ENCODE peak calls at places on chromosomes 7 and 10, in seven cellular contexts. One of them, this sample, is unnamed. For H3K4me1, the result is how much of the 10 kb centered on the place peaks cover.

GRCh38 chr7:42964849-42965805 is 33.0 kb downstream of the MRPL32 start:
- DNase-seq in hepatocyte: no peak
- DNase-seq in lung: no peak
- DNase-seq in SJSA1: no peak
- DNase-seq in naive thymus-derived CD4-positive, alpha-beta T cell: no peak
- DNase-seq in adrenal gland: no peak
- DNase-seq in K562: no peak
- DNase-seq in this sample: no peak

GRCh38 chr10:19817251-19818046 is 1.2 kb downstream of the PLXDC2 start:
- DNase-seq in K562: no peak
- DNase-seq in hepatocyte: peak
- DNase-seq in adrenal gland: no peak
- DNase-seq in naive thymus-derived CD4-positive, alpha-beta T cell: no peak
- DNase-seq in lung: no peak
- DNase-seq in SJSA1: no peak
- DNase-seq in this sample: no peak

GRCh38 chr7:96188623-96188991 is 133.3 kb downstream of the SLC25A13 start:
- DNase-seq in K562: no peak
- DNase-seq in naive thymus-derived CD4-positive, alpha-beta T cell: no peak
- DNase-seq in SJSA1: no peak
- DNase-seq in adrenal gland: no peak
- DNase-seq in lung: no peak
- DNase-seq in hepatocyte: no peak
- DNase-seq in this sample: no peak

GRCh38 chr10:46515402-46516192 is 40.9 kb downstream of the GPRIN2 start:
- DNase-seq in K562: no peak
- DNase-seq in lung: no peak
- DNase-seq in naive thymus-derived CD4-positive, alpha-beta T cell: no peak
- DNase-seq in SJSA1: peak
- DNase-seq in adrenal gland: peak
- DNase-seq in hepatocyte: no peak
- DNase-seq in this sample: no peak

GRCh38 chr7:151260471-151260870 is 12.0 kb upstream of the SMARCD3 start:
- DNase-seq in naive thymus-derived CD4-positive, alpha-beta T cell: no peak
- DNase-seq in hepatocyte: no peak
- DNase-seq in SJSA1: no peak
- DNase-seq in adrenal gland: no peak
- DNase-seq in lung: no peak
- DNase-seq in K562: no peak
- DNase-seq in this sample: no peak

GRCh38 chr10:103789771-103790201 is 65.6 kb downstream of the SH3PXD2A start:
- DNase-seq in SJSA1: no peak
- DNase-seq in adrenal gland: no peak
- DNase-seq in hepatocyte: peak
- DNase-seq in K562: no peak
- DNase-seq in naive thymus-derived CD4-positive, alpha-beta T cell: peak
- DNase-seq in lung: no peak
- DNase-seq in this sample: no peak

GRCh38 chr10:66307826-66308225 is 618.0 kb upstream of the LRRTM3 start:
- DNase-seq in hepatocyte: no peak
- DNase-seq in naive thymus-derived CD4-positive, alpha-beta T cell: no peak
- DNase-seq in SJSA1: no peak
- DNase-seq in K562: no peak
- DNase-seq in lung: no peak
- DNase-seq in adrenal gland: no peak
- DNase-seq in this sample: no peak

GRCh38 chr10:116665541-116666125 is 44.9 kb downstream of the PNLIPRP2 start:
- DNase-seq in naive thymus-derived CD4-positive, alpha-beta T cell: no peak
- DNase-seq in lung: no peak
- DNase-seq in K562: no peak
- DNase-seq in adrenal gland: peak
- DNase-seq in hepatocyte: no peak
- DNase-seq in SJSA1: no peak
- DNase-seq in this sample: no peak

GRCh38 chr7:94874036-94874745 is 33.2 kb upstream of the PPP1R9A start:
- DNase-seq in K562: no peak
- DNase-seq in naive thymus-derived CD4-positive, alpha-beta T cell: no peak
- DNase-seq in lung: no peak
- DNase-seq in hepatocyte: no peak
- DNase-seq in SJSA1: no peak
- DNase-seq in adrenal gland: no peak
- DNase-seq in this sample: no peak

GRCh38 chr10:97822261-97822687 is 27.4 kb upstream of the GOLGA7B start:
- DNase-seq in naive thymus-derived CD4-positive, alpha-beta T cell: no peak
- DNase-seq in K562: no peak
- DNase-seq in hepatocyte: no peak
- DNase-seq in adrenal gland: peak
- DNase-seq in SJSA1: no peak
- DNase-seq in lung: no peak
- DNase-seq in this sample: no peak

GRCh38 chr10:89468625-89469024 is 54.3 kb downstream of the IFIT5 start:
- DNase-seq in lung: no peak
- DNase-seq in hepatocyte: peak
- DNase-seq in K562: no peak
- DNase-seq in SJSA1: no peak
- DNase-seq in naive thymus-derived CD4-positive, alpha-beta T cell: no peak
- DNase-seq in adrenal gland: no peak
- DNase-seq in this sample: no peak

GRCh38 chr7:141754939-141755338 is 9.0 kb upstream of the TAS2R3 start:
- DNase-seq in lung: no peak
- DNase-seq in naive thymus-derived CD4-positive, alpha-beta T cell: peak
- DNase-seq in SJSA1: no peak
- DNase-seq in hepatocyte: peak
- DNase-seq in adrenal gland: no peak
- DNase-seq in K562: peak
- DNase-seq in this sample: peak

GRCh38 chr10:120460776-120461175 is 3.7 kb downstream of the PLPP4 start:
- DNase-seq in lung: peak
- DNase-seq in SJSA1: peak
- DNase-seq in hepatocyte: peak
- DNase-seq in naive thymus-derived CD4-positive, alpha-beta T cell: no peak
- DNase-seq in adrenal gland: no peak
- DNase-seq in K562: peak
- DNase-seq in this sample: no peak

GRCh38 chr10:123390332-123390731 is 236.1 kb downstream of the BUB3 start:
- DNase-seq in SJSA1: no peak
- DNase-seq in lung: no peak
- DNase-seq in K562: no peak
- DNase-seq in adrenal gland: no peak
- DNase-seq in hepatocyte: no peak
- DNase-seq in naive thymus-derived CD4-positive, alpha-beta T cell: no peak
- DNase-seq in this sample: no peak

GRCh38 chr7:143494622-143495021 is 16.9 kb downstream of the TAS2R41 start:
- DNase-seq in lung: no peak
- DNase-seq in SJSA1: no peak
- DNase-seq in hepatocyte: no peak
- DNase-seq in K562: no peak
- DNase-seq in adrenal gland: no peak
- DNase-seq in naive thymus-derived CD4-positive, alpha-beta T cell: no peak
- DNase-seq in this sample: no peak

GRCh38 chr7:142703655-142704310 is 45.5 kb upstream of the PRSS1 start:
- DNase-seq in hepatocyte: no peak
- DNase-seq in adrenal gland: no peak
- DNase-seq in naive thymus-derived CD4-positive, alpha-beta T cell: no peak
- DNase-seq in K562: no peak
- DNase-seq in SJSA1: no peak
- DNase-seq in lung: no peak
- DNase-seq in this sample: no peak

GRCh38 chr7:152158801-152159587 is 133.5 kb downstream of the GALNT11 start:
- DNase-seq in lung: no peak
- DNase-seq in hepatocyte: no peak
- DNase-seq in SJSA1: no peak
- DNase-seq in adrenal gland: no peak
- DNase-seq in naive thymus-derived CD4-positive, alpha-beta T cell: no peak
- DNase-seq in K562: no peak
- DNase-seq in this sample: no peak

GRCh38 chr7:137282043-137282442 is 61.5 kb downstream of the PTN start:
- DNase-seq in adrenal gland: no peak
- DNase-seq in lung: no peak
- DNase-seq in SJSA1: no peak
- DNase-seq in K562: no peak
- DNase-seq in naive thymus-derived CD4-positive, alpha-beta T cell: no peak
- DNase-seq in hepatocyte: no peak
- DNase-seq in this sample: no peak

GRCh38 chr10:20956843-20957242 is 59.7 kb upstream of the NEBL start:
- DNase-seq in SJSA1: no peak
- DNase-seq in naive thymus-derived CD4-positive, alpha-beta T cell: no peak
- DNase-seq in K562: no peak
- DNase-seq in hepatocyte: no peak
- DNase-seq in lung: no peak
- DNase-seq in adrenal gland: no peak
- DNase-seq in this sample: no peak

GRCh38 chr7:97021443-97022261 is 3.0 kb downstream of the DLX5 start:
- DNase-seq in K562: no peak
- DNase-seq in naive thymus-derived CD4-positive, alpha-beta T cell: no peak
- DNase-seq in adrenal gland: no peak
- DNase-seq in hepatocyte: no peak
- DNase-seq in lung: no peak
- DNase-seq in SJSA1: peak
- DNase-seq in this sample: no peak

GRCh38 chr10:76017026-76017732 is 585.8 kb downstream of the LRMDA start:
- DNase-seq in K562: no peak
- DNase-seq in SJSA1: no peak
- DNase-seq in hepatocyte: no peak
- DNase-seq in adrenal gland: no peak
- DNase-seq in naive thymus-derived CD4-positive, alpha-beta T cell: no peak
- DNase-seq in lung: no peak
- DNase-seq in this sample: no peak

GRCh38 chr7:49166441-49166840 is 242.1 kb downstream of the CDC14C start:
- DNase-seq in adrenal gland: no peak
- DNase-seq in K562: no peak
- DNase-seq in lung: no peak
- DNase-seq in hepatocyte: no peak
- DNase-seq in SJSA1: no peak
- DNase-seq in naive thymus-derived CD4-positive, alpha-beta T cell: no peak
- DNase-seq in this sample: no peak

GRCh38 chr7:92634924-92635519 is 44.8 kb upstream of the FAM133B start:
- DNase-seq in naive thymus-derived CD4-positive, alpha-beta T cell: no peak
- DNase-seq in lung: no peak
- DNase-seq in hepatocyte: peak
- DNase-seq in adrenal gland: no peak
- DNase-seq in SJSA1: peak
- DNase-seq in K562: no peak
- DNase-seq in this sample: no peak
- H3K4me1 ChIP-seq in naive thymus-derived CD4-positive, alpha-beta T cell: under half
- H3K4me1 ChIP-seq in lung: under half
- H3K4me1 ChIP-seq in hepatocyte: under half
- H3K4me1 ChIP-seq in adrenal gland: under half
- H3K4me1 ChIP-seq in SJSA1: half or more
- H3K4me1 ChIP-seq in K562: under half
- H3K4me1 ChIP-seq in this sample: under half

DNA sequence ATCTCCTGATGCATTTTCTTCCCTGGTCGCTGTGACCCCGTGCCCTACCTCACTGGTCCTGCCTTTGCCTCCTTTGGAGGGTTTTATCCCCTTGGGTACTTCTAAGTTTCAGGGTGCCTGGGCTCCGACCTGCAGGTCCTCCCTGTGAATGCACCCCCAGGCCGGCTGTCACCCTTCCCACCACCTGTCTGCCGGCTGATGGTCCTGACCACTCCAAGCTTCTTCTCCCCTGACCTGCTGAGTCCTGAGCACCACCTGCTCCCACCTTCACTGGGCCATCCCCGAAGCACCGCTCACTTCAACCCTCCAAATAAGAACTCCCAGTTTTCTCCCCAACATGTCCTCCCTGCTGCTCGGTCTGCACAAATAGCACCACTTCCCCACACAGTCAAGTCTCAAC is 33.4 kb downstream of the TNS3 start:
- DNase-seq in lung: no peak
- DNase-seq in K562: no peak
- DNase-seq in SJSA1: no peak
- DNase-seq in hepatocyte: no peak
- DNase-seq in naive thymus-derived CD4-positive, alpha-beta T cell: no peak
- DNase-seq in adrenal gland: no peak
- DNase-seq in this sample: no peak
- H3K4me1 ChIP-seq in lung: under half
- H3K4me1 ChIP-seq in K562: under half
- H3K4me1 ChIP-seq in SJSA1: under half
- H3K4me1 ChIP-seq in hepatocyte: under half
- H3K4me1 ChIP-seq in naive thymus-derived CD4-positive, alpha-beta T cell: under half
- H3K4me1 ChIP-seq in adrenal gland: under half
- H3K4me1 ChIP-seq in this sample: under half

GRCh38 chr10:6917125-6917524 is 337.0 kb upstream of the PRKCQ start:
- DNase-seq in lung: no peak
- DNase-seq in hepatocyte: no peak
- DNase-seq in K562: no peak
- DNase-seq in adrenal gland: no peak
- DNase-seq in naive thymus-derived CD4-positive, alpha-beta T cell: no peak
- DNase-seq in SJSA1: no peak
- DNase-seq in this sample: no peak

GRCh38 chr10:6920072-6921019 is 340.3 kb upstream of the PRKCQ start:
- DNase-seq in SJSA1: no peak
- DNase-seq in K562: peak
- DNase-seq in naive thymus-derived CD4-positive, alpha-beta T cell: peak
- DNase-seq in adrenal gland: peak
- DNase-seq in lung: peak
- DNase-seq in hepatocyte: peak
- DNase-seq in this sample: peak

GRCh38 chr10:6916601-6917000 is 336.5 kb upstream of the PRKCQ start:
- DNase-seq in hepatocyte: no peak
- DNase-seq in SJSA1: no peak
- DNase-seq in adrenal gland: no peak
- DNase-seq in naive thymus-derived CD4-positive, alpha-beta T cell: no peak
- DNase-seq in K562: no peak
- DNase-seq in lung: no peak
- DNase-seq in this sample: no peak

GRCh38 chr10:6919077-6919476 is 339.0 kb upstream of the PRKCQ start:
- DNase-seq in lung: no peak
- DNase-seq in hepatocyte: no peak
- DNase-seq in adrenal gland: no peak
- DNase-seq in K562: no peak
- DNase-seq in SJSA1: no peak
- DNase-seq in naive thymus-derived CD4-positive, alpha-beta T cell: no peak
- DNase-seq in this sample: no peak

GRCh38 chr10:6918305-6918704 is 338.2 kb upstream of the PRKCQ start:
- DNase-seq in lung: peak
- DNase-seq in hepatocyte: no peak
- DNase-seq in K562: peak
- DNase-seq in SJSA1: no peak
- DNase-seq in adrenal gland: peak
- DNase-seq in naive thymus-derived CD4-positive, alpha-beta T cell: peak
- DNase-seq in this sample: peak
- H3K4me1 ChIP-seq in lung: under half
- H3K4me1 ChIP-seq in hepatocyte: under half
- H3K4me1 ChIP-seq in K562: under half
- H3K4me1 ChIP-seq in SJSA1: under half
- H3K4me1 ChIP-seq in adrenal gland: under half
- H3K4me1 ChIP-seq in naive thymus-derived CD4-positive, alpha-beta T cell: under half
- H3K4me1 ChIP-seq in this sample: under half

DNA sequence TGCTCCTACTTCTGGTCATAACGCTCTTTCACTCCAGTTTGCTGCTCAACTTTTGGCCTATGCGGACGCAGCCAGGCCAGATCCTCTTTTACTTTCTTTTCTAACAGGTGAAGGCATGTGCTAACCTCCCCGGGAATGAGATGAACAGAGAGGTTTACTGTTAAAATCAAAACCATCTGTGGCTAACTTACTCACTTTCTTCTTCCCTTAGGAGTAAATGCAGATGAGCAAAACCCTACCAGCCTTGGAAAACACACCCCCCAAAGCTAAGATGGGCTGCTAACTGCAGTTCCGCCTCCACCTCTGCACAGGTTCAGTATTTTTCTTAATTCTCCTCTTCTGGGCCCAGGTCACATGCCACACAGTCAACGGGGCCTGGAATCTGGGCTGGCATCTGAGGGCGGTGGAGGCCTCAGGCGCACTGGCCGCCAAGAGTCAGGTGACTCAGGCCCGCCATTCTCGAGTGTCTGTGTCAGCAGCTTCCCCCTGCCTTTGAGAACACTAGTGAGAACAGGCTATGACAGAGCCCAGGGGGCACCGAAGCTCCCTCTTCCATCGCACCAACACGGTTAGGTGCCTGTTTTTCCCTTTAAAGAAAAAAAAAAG is 11.1 kb downstream of the FAM53B start:
- DNase-seq in K562: no peak
- DNase-seq in hepatocyte: peak
- DNase-seq in lung: peak
- DNase-seq in adrenal gland: peak
- DNase-seq in SJSA1: peak
- DNase-seq in naive thymus-derived CD4-positive, alpha-beta T cell: no peak
- DNase-seq in this sample: peak
- H3K4me1 ChIP-seq in K562: under half
- H3K4me1 ChIP-seq in hepatocyte: half or more
- H3K4me1 ChIP-seq in lung: under half
- H3K4me1 ChIP-seq in adrenal gland: half or more
- H3K4me1 ChIP-seq in SJSA1: under half
- H3K4me1 ChIP-seq in naive thymus-derived CD4-positive, alpha-beta T cell: half or more
- H3K4me1 ChIP-seq in this sample: half or more